ENCODE peak calls at places on chromosomes 7 and 10, in six cellular contexts. A is NCI-H774; R is fibroblast of pulmonary artery; Z is T-helper 9 cell; S is left colon; T is naive thymus-derived CD4-positive, alpha-beta T cell. J is an unnamed sample.

GRCh38 chr10:5526691-5527331 is 2.0 kb downstream of the CALML3 start:
- DNase-seq in A (no peak), R (no peak), Z (no peak), S (peak; percentile 2), T (no peak), J (no peak)

GRCh38 chr7:151199196-151199874 is 11.0 kb downstream of the H2BK1 start:
- DNase-seq in A (no peak), R (no peak), Z (no peak), S (no peak), T (no peak), J (no peak)

GRCh38 chr7:155800741-155801267 is 11.5 kb downstream of the SHH start:
- DNase-seq in A (no peak), R (no peak), Z (no peak), S (no peak), T (no peak), J (no peak)

GRCh38 chr7:30001953-30002352 is 12.4 kb upstream of the SCRN1 start:
- DNase-seq in A (no peak), R (no peak), Z (no peak), S (no peak), T (no peak), J (no peak)

GRCh38 chr10:29424017-29424416 is 135.1 kb downstream of the LYZL1 start:
- DNase-seq in A (no peak), R (no peak), Z (no peak), S (no peak), T (no peak), J (no peak)

GRCh38 chr10:15439381-15439837 is 68.3 kb upstream of the FAM171A1 start:
- DNase-seq in A (no peak), R (peak; percentile 76), Z (no peak), S (peak; percentile 13), T (no peak), J (no peak)

GRCh38 chr10:24952701-24953349 is 419 bp upstream of the PRTFDC1 start:
- DNase-seq in A (no peak), R (peak; percentile 69), Z (peak; percentile 49), S (peak; percentile 59), T (peak; percentile 66), J (no peak)

GRCh38 chr10:124106241-124106905 is 13.0 kb upstream of the CHST15 start:
- DNase-seq in A (no peak), R (peak; percentile 90), Z (no peak), S (peak; percentile 35), T (no peak), J (peak; percentile 75)

GRCh38 chr7:29102554-29103151 is 43.7 kb downstream of the CPVL start:
- DNase-seq in A (peak; percentile 21), R (peak; percentile 82), Z (no peak), S (peak; percentile 72), T (no peak), J (peak; percentile 83)

GRCh38 chr7:121097577-121097976 is 109.1 kb downstream of the CPED1 start:
- DNase-seq in A (peak; percentile 9), R (no peak), Z (no peak), S (no peak), T (no peak), J (no peak)

GRCh38 chr7:128911441-128912031 is 1.0 kb upstream of the KCP start:
- DNase-seq in A (no peak), R (no peak), Z (no peak), S (peak; percentile 71), T (no peak), J (no peak)

GRCh38 chr7:159157714-159158113 is 13.0 kb upstream of the VIPR2 start:
- DNase-seq in A (no peak), R (no peak), Z (no peak), S (no peak), T (no peak), J (no peak)

GRCh38 chr7:135670179-135670578 is 7.9 kb downstream of the STMP1 start:
- DNase-seq in A (no peak), R (peak; percentile 62), Z (no peak), S (no peak), T (no peak), J (no peak)

GRCh38 chr7:115642194-115642593 is 388.4 kb downstream of the TFEC start:
- DNase-seq in A (no peak), R (no peak), Z (no peak), S (no peak), T (no peak), J (no peak)

GRCh38 chr7:43461349-43462024 is 121.4 kb upstream of the STK17A start:
- DNase-seq in A (no peak), R (no peak), Z (no peak), S (no peak), T (no peak), J (no peak)

GRCh38 chr7:75920431-75921161 is 5.6 kb downstream of the POR start:
- DNase-seq in A (no peak), R (peak; percentile 48), Z (no peak), S (peak; percentile 32), T (no peak), J (no peak)

GRCh38 chr7:6116216-6116615 is 85.0 kb downstream of the ANKRD61 start:
- DNase-seq in A (no peak), R (no peak), Z (no peak), S (no peak), T (no peak), J (no peak)

GRCh38 chr7:56199639-56200038 is 83.4 kb upstream of the NUPR2 start:
- DNase-seq in A (no peak), R (no peak), Z (no peak), S (no peak), T (no peak), J (no peak)

GRCh38 chr7:111873963-111874693 is 311.8 kb upstream of the IMMP2L start:
- DNase-seq in A (no peak), R (peak; percentile 65), Z (no peak), S (no peak), T (no peak), J (no peak)

GRCh38 chr7:155002411-155003214 is at the start of gene PAXIP1:
- DNase-seq in A (peak; percentile 64), R (peak; percentile 39), Z (peak; percentile 57), S (peak; percentile 49), T (no peak), J (peak; percentile 74)

GRCh38 chr10:132735341-132735775 is 50.6 kb downstream of the NKX6-2 start:
- DNase-seq in A (no peak), R (no peak), Z (no peak), S (no peak), T (no peak), J (no peak)